ENCODE peak calls at places on chromosome 1, in nine cellular contexts. L is heart right ventricle, W is ovary, U is testis, N is mucosa of descending colon, Q is psoas muscle, A is body of pancreas, D is heart left ventricle, V is astrocyte of the spinal cord. M is an unnamed sample.

GRCh38 chr1:236844499-236845271 is 49.6 kb downstream of the MTR start:
- DNase-seq in L (no peak), W (no peak), U (peak), N (no peak), Q (no peak), A (no peak), D (no peak), V (peak), M (peak)

GRCh38 chr1:8641317-8641997 is 176.0 kb downstream of the RERE start:
- DNase-seq in L (no peak), W (no peak), U (no peak), N (no peak), Q (no peak), A (no peak), D (no peak), V (no peak), M (no peak)

GRCh38 chr1:172976222-172977041 is 74.3 kb downstream of the TNFSF18 start:
- DNase-seq in L (no peak), W (no peak), U (no peak), N (peak), Q (no peak), A (peak), D (no peak), V (peak), M (peak)

GRCh38 chr1:206975313-206975712 is 5.1 kb upstream of the FCAMR start:
- DNase-seq in L (no peak), W (no peak), U (no peak), N (no peak), Q (no peak), A (no peak), D (no peak), V (no peak), M (no peak)

GRCh38 chr1:219041141-219041540 is 132.5 kb upstream of the LYPLAL1 start:
- DNase-seq in L (no peak), W (no peak), U (no peak), N (no peak), Q (no peak), A (no peak), D (no peak), V (peak), M (peak)

GRCh38 chr1:40876436-40876761 is 14.2 kb upstream of the CITED4 start:
- DNase-seq in L (no peak), W (no peak), U (no peak), N (no peak), Q (no peak), A (no peak), D (no peak), V (no peak), M (no peak)

GRCh38 chr1:111857251-111857651 is 101.5 kb downstream of the DDX20 start:
- DNase-seq in L (peak), W (no peak), U (peak), N (no peak), Q (no peak), A (peak), D (no peak), V (no peak), M (no peak)

GRCh38 chr1:35852241-35852640 is 30.8 kb upstream of the AGO1 start:
- DNase-seq in L (no peak), W (no peak), U (no peak), N (no peak), Q (no peak), A (no peak), D (no peak), V (no peak), M (no peak)

DNA sequence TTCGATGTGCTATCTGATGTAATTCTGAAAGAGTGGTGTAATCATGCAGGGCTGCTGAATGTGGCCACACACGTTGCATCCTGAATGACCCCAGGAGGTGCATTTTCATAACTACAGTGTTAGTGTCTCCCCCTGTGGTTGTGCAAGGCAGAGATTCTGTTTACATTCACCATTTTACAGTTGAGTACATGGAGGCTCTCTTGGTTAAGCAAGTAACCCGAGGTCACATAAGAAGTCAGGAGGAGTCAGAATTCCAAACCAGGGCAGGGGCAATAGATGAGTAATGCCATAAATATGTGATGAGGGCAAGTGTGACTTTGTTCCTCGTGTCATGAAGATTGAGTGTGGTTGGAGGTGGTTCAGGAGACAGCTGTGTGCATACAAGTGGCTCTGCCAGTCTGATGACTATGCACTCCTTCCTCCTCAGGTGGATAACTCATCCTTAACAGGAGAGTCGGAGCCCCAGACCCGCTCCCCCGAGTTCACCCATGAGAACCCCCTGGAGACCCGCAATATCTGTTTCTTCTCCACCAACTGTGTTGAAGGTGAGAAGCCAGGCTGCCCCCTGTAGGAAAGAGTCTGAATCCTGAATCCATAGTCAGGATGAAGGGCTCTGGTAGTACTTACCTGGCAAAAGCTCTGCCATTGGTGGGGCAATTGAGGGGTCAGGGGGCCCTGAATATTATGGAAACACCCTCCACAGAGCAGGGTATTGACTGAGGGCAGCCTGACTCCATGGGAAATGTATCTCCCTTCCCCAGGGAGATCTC is 9.3 kb downstream of the ATP1A2 start:
- DNase-seq in L (no peak), W (no peak), U (no peak), N (no peak), Q (no peak), A (no peak), D (no peak), V (peak), M (peak)
- TF ChIP-seq CTCF in L (no peak), W (no peak), U (no peak), N (no peak), Q (no peak), A (no peak), D (no peak), V (peak), M (no peak)

DNA sequence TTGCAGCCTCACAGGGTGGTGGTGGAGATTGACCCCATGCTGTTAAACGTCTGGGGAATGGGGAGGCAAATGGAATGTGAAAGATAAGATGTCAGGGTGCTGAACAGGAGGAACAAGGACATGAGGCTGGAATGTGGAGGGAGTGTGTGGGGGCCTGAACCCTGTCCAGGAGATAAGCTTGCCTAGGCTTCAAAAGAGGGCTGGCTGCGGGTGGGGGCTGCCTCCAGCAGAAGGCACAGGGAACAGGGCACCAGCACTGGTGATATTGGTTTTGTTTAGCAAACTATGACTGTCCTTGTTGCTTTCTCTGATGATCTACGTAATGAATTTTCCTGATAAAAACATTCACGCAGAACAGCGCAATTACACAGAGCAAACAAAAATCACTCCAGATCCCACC is 52.4 kb upstream of the LRP8 start:
- DNase-seq in L (no peak), W (no peak), U (peak), N (no peak), Q (no peak), A (no peak), D (no peak), V (no peak), M (no peak)
- H3K4me3 ChIP-seq in L (no peak), W (no peak), U (no peak), N (no peak), Q (no peak), A (no peak), D (no peak), V (no peak), M (no peak)

GRCh38 chr1:234865171-234866006 is 255.4 kb upstream of the IRF2BP2 start:
- DNase-seq in L (no peak), W (no peak), U (no peak), N (no peak), Q (no peak), A (no peak), D (no peak), V (no peak), M (no peak)
- TF ChIP-seq CTCF in L (no peak), W (no peak), U (no peak), N (no peak), Q (no peak), A (no peak), D (no peak), V (no peak), M (no peak)

DNA sequence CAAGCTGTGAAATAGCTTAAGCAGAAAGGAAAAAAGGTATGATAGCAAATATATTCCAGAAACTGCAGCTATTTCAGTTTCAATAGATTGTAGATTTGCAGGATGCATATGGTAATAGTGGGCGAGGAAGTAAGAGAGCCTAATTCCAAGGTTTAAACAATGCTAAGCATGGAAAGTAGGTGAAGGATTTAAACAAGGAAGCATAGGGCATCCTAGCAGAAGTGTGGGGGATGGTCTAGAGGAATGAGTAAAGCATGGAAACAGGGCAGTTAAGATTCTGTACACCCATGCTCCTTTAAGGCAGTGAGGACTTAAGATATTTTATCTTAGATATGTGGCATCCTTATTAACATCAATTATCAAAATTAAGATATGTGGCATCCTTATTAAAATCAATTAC is 2.6 kb downstream of the IVNS1ABP start:
- DNase-seq in L (no peak), W (no peak), U (no peak), N (no peak), Q (no peak), A (no peak), D (no peak), V (no peak), M (no peak)
- H3K4me3 ChIP-seq in L (peak), W (no peak), U (no peak), N (no peak), Q (peak), A (no peak), D (peak), V (peak), M (peak)

DNA sequence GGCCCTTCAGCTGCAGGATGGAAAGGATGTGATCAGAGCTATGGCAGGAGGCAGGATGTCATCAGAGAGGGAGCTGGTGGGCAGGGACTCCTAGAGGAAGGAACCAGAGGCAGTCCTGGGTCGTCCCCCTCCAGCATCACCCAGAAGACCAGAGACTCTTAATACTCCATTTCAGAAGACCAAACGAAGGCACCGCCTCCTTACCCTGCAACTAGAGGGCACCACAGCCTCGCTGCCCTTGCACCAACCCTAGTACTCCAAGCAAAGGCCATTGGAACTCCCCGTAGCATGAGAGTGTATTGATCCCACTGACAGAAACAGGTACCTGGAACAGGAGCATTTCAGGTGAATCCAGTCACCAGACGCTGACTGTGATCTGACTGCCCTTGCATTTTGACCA is 598.1 kb downstream of the NPHP4 start:
- DNase-seq in L (no peak), W (no peak), U (no peak), N (no peak), Q (no peak), A (no peak), D (no peak), V (no peak), M (no peak)
- TF ChIP-seq CTCF in L (no peak), W (no peak), U (no peak), N (no peak), Q (no peak), A (no peak), D (no peak), V (no peak), M (no peak)